ENCODE peak calls at places on chromosomes 7 and 10, in four cellular contexts. P is K562, K is GM12878, J is H1. D is an unnamed sample.
A peak's percentile ranks its signal among the peaks of the same experiment; 100 is the strongest.

GRCh38 chr7:52271663-52272062 is 763.8 kb upstream of the POM121L12 start:
- DNase-seq in P (no peak), K (no peak), J (no peak), D (no peak)

GRCh38 chr10:78925800-78926319 is 142.9 kb upstream of the ZMIZ1 start:
- DNase-seq in P (peak; percentile 54), K (no peak), J (no peak), D (no peak)

GRCh38 chr10:94608530-94608929 is 62.9 kb downstream of the HELLS start:
- DNase-seq in P (no peak), K (no peak), J (no peak), D (no peak)

GRCh38 chr10:102796407-102797176 is 40.6 kb downstream of the CYP17A1 start:
- DNase-seq in P (no peak), K (peak; percentile 49), J (no peak), D (no peak)

GRCh38 chr7:49670991-49671390 is 102.4 kb upstream of the VWC2 start:
- DNase-seq in P (no peak), K (no peak), J (no peak), D (no peak)

GRCh38 chr7:30251708-30252329 is 32.6 kb upstream of the ZNRF2 start:
- DNase-seq in P (no peak), K (no peak), J (no peak), D (no peak)

GRCh38 chr7:101155303-101155702 is 1.0 kb downstream of the AP1S1 start:
- DNase-seq in P (no peak), K (no peak), J (no peak), D (no peak)

GRCh38 chr7:24877790-24878311 is 102.1 kb downstream of the OSBPL3 start:
- DNase-seq in P (no peak), K (peak; percentile 62), J (no peak), D (no peak)

GRCh38 chr10:118531105-118531851 is 64.2 kb downstream of the PRLHR start:
- DNase-seq in P (no peak), K (no peak), J (no peak), D (no peak)

GRCh38 chr10:79981673-79982485 is 33.0 kb upstream of the SFTPD start:
- DNase-seq in P (no peak), K (no peak), J (peak; percentile 79), D (peak; percentile 23)

GRCh38 chr10:91409869-91410637 is at the start of gene HECTD2:
- DNase-seq in P (peak; percentile 82), K (no peak), J (peak; percentile 88), D (peak; percentile 19)

GRCh38 chr10:122054046-122055025 is 65.4 kb downstream of the TACC2 start:
- DNase-seq in P (peak; percentile 58), K (no peak), J (peak; percentile 80), D (peak; percentile 57)

GRCh38 chr10:1670541-1671365 is 66.6 kb downstream of the ADARB2 start:
- DNase-seq in P (no peak), K (no peak), J (no peak), D (no peak)

GRCh38 chr10:133520193-133520738 is 6.9 kb upstream of the CYP2E1 start:
- DNase-seq in P (peak; percentile 98), K (peak; percentile 16), J (peak; percentile 83), D (peak; percentile 39)

GRCh38 chr7:78530351-78530750 is 731.8 kb downstream of the PHTF2 start:
- DNase-seq in P (no peak), K (no peak), J (no peak), D (no peak)

GRCh38 chr10:28190192-28190591 is 112.7 kb downstream of the MPP7 start:
- DNase-seq in P (no peak), K (no peak), J (no peak), D (no peak)

GRCh38 chr10:28186461-28186860 is 116.4 kb downstream of the MPP7 start:
- DNase-seq in P (no peak), K (no peak), J (no peak), D (no peak)

GRCh38 chr10:28184810-28185209 is 118.1 kb downstream of the MPP7 start:
- DNase-seq in P (no peak), K (no peak), J (no peak), D (no peak)

GRCh38 chr10:28188520-28188919 is 114.3 kb downstream of the MPP7 start:
- DNase-seq in P (no peak), K (no peak), J (no peak), D (no peak)

DNA sequence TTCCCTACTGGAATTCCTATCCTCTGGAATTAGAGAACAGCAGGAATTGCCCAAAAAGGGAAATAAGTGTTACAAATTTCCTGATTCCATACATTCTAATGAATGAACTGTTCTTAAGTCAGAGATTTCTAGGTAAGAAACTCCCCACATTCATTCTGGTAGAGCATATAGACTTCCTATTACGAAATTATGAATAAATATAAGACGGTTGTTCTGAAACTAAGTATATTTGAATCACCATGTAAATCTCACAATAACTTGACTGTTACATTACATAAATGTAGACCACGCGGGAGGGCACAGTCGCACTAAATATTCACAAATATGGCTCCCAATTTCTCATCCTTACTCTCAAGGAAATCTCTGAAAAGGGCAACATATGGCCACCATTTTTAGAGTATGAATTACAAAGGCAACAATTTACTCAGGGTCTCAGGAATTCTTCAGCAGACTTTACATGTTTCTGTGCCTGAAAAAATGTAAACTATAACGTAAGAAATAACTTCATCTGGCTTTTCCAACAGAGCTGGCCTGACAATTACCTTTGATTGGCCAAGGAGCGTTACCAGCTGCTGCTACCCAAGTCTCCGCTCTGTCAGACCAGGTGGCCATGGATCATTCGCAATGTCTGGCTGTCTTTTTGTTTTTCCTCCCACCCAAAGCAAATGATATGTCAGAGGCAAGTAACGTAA is 115.8 kb downstream of the MPP7 start:
- DNase-seq in P (no peak), K (no peak), J (no peak), D (no peak)
- TF ChIP-seq EGR1 in P (no peak), K (no peak), J (no peak), D (no peak)

GRCh38 chr7:131924857-131925256 is 368.4 kb upstream of the PODXL start:
- DNase-seq in P (no peak), K (no peak), J (no peak), D (no peak)

GRCh38 chr7:131919920-131920709 is 363.7 kb upstream of the PODXL start:
- DNase-seq in P (no peak), K (peak; percentile 32), J (no peak), D (no peak)

DNA sequence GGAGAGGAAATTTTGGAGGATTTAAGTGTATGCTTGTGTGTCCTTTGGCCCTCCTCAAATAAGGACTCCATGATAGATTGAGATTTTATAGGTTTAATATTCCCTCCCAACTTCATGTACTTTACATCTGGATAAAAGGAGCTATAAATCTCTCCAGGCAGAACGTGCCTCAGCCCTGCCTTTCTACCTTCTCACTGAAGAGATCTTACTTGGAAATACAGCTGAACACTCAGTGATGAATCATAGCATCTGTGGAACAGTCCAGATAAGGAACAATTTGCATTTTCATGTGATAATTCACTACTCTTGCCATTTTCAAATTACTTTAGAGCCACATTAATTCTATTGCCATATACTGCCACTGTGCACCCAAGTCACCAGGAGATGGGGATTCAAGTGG is 364.6 kb upstream of the PODXL start:
- DNase-seq in P (no peak), K (no peak), J (no peak), D (no peak)
- TF ChIP-seq EGR1 in P (no peak), K (no peak), J (no peak), D (no peak)

DNA sequence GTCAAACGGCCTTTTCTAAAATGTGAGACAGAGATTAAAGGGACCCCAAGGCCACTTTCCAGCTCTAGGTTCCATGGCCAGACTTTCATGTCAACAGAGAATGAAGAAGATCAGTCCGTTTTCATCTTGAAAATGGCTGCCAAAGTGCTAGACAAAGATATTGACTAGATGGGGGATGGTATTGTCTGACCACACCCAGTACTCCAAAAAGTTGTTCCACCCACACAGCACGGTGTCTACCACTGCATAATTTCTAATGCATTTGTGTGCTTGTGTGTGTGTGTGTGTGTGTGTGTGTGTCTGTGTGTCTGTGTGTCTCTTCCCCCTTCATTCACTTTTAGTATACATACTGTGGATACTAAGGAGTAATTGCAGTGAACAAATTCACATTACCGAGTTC is 1.3 kb downstream of the COL1A2 start:
- DNase-seq in P (peak; percentile 34), K (no peak), J (no peak), D (no peak)
- TF ChIP-seq EGR1 in P (peak; percentile 55), K (no peak), J (no peak), D (no peak)

GRCh38 chr7:31521336-31522010 is 7.6 kb downstream of the ITPRID1 start:
- DNase-seq in P (no peak), K (no peak), J (no peak), D (no peak)
- TF ChIP-seq EGR1 in P (no peak), K (no peak), J (no peak), D (no peak)

DNA sequence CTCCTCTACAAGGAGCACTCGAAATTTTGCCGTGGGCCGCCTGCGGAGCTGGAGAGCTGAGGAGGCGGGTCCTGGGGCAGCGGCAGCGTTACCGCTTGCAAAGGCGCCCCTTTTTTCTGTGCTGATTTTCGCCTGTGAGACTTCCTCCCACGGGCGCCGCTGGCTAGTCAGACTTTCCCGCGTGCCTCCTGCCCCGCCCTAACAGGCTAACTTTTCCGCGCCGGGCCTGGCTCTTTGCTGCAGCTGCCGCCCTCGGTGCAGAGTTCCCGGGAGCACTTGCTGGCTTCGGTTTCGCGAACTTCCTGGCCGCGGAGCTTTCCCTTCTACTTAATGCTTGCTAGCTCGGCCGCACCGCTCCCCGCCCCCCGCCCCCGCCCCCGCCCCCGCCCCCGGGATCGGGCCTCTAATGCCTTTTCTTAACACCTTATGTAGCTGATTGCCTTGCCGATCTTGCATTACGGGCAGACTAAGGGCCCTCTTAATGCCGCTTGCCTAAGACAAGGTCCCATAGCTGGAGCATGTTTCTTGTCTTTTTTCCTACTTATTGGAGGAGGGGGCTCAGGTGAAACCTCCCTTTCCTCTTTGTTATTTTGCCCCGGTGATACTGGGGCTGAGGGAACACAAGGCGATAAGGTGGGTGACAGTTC is 37.9 kb upstream of the RASGEF1A start:
- DNase-seq in P (peak; percentile 58), K (no peak), J (peak; percentile 64), D (no peak)
- TF ChIP-seq EGR1 in P (no peak), K (no peak), J (no peak), D (no peak)

GRCh38 chr7:481219-481930 is 38.3 kb downstream of the PDGFA start:
- DNase-seq in P (no peak), K (no peak), J (peak; percentile 22), D (no peak)
- TF ChIP-seq EGR1 in P (no peak), K (no peak), J (no peak), D (no peak)

DNA sequence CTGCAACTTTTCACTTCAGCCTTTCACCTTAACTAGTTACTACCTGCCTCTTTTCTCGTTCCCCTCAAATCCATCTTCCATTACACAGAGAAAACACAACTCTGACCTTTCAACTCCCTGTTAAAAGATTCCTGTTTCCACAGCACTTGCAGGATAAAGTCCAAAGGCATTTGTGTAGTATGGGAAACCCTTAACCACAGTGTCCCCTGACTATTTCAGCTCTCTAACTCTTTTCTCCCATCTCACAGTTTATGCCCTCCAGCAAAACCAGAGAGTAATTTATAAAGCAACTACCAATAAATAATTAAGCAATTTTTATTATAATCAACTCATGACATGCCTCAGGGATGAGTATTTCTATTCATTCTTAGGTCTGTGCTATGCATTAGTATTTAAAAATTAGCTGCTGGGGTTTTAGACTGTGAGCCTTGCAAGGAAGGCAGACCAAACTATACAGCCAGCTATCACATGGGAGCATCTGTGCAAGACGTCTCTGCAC is 51.0 kb downstream of the COL1A2 start:
- DNase-seq in P (no peak), K (no peak), J (no peak), D (no peak)
- TF ChIP-seq EGR1 in P (no peak), K (no peak), J (no peak), D (no peak)

GRCh38 chr7:134515569-134516468 is 11.5 kb upstream of the AKR1B10 start:
- DNase-seq in P (no peak), K (no peak), J (peak; percentile 13), D (peak; percentile 68)
- TF ChIP-seq EGR1 in P (no peak), K (no peak), J (no peak), D (no peak)